ENCODE peak calls at places on chromosome 7, in five cellular contexts. T, J, R, Q and Y are unnamed samples.

GRCh38 chr7:112414855-112415490 is 35.3 kb upstream of the IFRD1 start:
- DNase-seq in T (peak; percentile 61), J (peak; percentile 14), R (no peak), Q (no peak), Y (no peak)

GRCh38 chr7:128203047-128203491 is 38.0 kb upstream of the LEP start:
- DNase-seq in T (no peak), J (no peak), R (no peak), Q (no peak), Y (no peak)

GRCh38 chr7:109793-110556 is 82.4 kb upstream of the FAM20C start:
- DNase-seq in T (no peak), J (no peak), R (peak; percentile 60), Q (no peak), Y (peak; percentile 60)

GRCh38 chr7:64867863-64868440 is 35.1 kb upstream of the ZNF273 start:
- DNase-seq in T (no peak), J (no peak), R (no peak), Q (no peak), Y (peak; percentile 69)

GRCh38 chr7:100799037-100799896 is 28.1 kb downstream of the EPHB4 start:
- DNase-seq in T (peak; percentile 37), J (peak; percentile 62), R (peak; percentile 83), Q (peak; percentile 85), Y (peak; percentile 84)

GRCh38 chr7:98341106-98341505 is 59.6 kb downstream of the BRI3 start:
- DNase-seq in T (no peak), J (no peak), R (no peak), Q (no peak), Y (no peak)

GRCh38 chr7:121076350-121077164 is 88.0 kb downstream of the CPED1 start:
- DNase-seq in T (no peak), J (no peak), R (no peak), Q (no peak), Y (no peak)

GRCh38 chr7:26083113-26083512 is 68.9 kb upstream of the NFE2L3 start:
- DNase-seq in T (no peak), J (no peak), R (no peak), Q (no peak), Y (no peak)

GRCh38 chr7:8511810-8512209 is 78.4 kb downstream of the NXPH1 start:
- DNase-seq in T (no peak), J (no peak), R (no peak), Q (no peak), Y (no peak)

GRCh38 chr7:3923307-3923918 is 622.4 kb downstream of the SDK1 start:
- DNase-seq in T (no peak), J (no peak), R (no peak), Q (no peak), Y (no peak)

GRCh38 chr7:101108961-101109360 is 17.9 kb upstream of the SERPINE1 start:
- DNase-seq in T (no peak), J (no peak), R (no peak), Q (no peak), Y (no peak)

GRCh38 chr7:2001601-2002442 is 230.9 kb downstream of the MAD1L1 start:
- DNase-seq in T (no peak), J (no peak), R (peak; percentile 56), Q (peak; percentile 55), Y (peak; percentile 65)

GRCh38 chr7:148255333-148255732 is 335.2 kb upstream of the C7orf33 start:
- DNase-seq in T (no peak), J (no peak), R (no peak), Q (no peak), Y (no peak)

GRCh38 chr7:158829021-158829341 is 328 bp downstream of the ESYT2 start:
- DNase-seq in T (peak; percentile 63), J (peak; percentile 85), R (peak; percentile 89), Q (no peak), Y (peak; percentile 87)

GRCh38 chr7:33711231-33712019 is 193.9 kb upstream of the BMPER start:
- DNase-seq in T (no peak), J (no peak), R (no peak), Q (no peak), Y (no peak)

GRCh38 chr7:157430721-157431120 is 93.9 kb downstream of the DNAJB6 start:
- DNase-seq in T (no peak), J (no peak), R (no peak), Q (peak; percentile 34), Y (peak; percentile 23)

GRCh38 chr7:76409537-76409936 is at the start of gene SSC4D:
- DNase-seq in T (no peak), J (no peak), R (no peak), Q (no peak), Y (no peak)

GRCh38 chr7:141161959-141162547 is 88.2 kb downstream of the TMEM178B start:
- DNase-seq in T (no peak), J (no peak), R (no peak), Q (no peak), Y (no peak)

GRCh38 chr7:66344166-66344565 is 139.0 kb downstream of the TPST1 start:
- DNase-seq in T (no peak), J (no peak), R (no peak), Q (no peak), Y (no peak)

GRCh38 chr7:14395860-14396259 is 406.4 kb upstream of the ETV1 start:
- DNase-seq in T (no peak), J (no peak), R (no peak), Q (no peak), Y (no peak)